ENCODE peak calls at places on chromosomes 12 and 14, in five cellular contexts. Y is neuronal stem cell, N is IMR-90, F is H9, V is H1. S is an unnamed sample.

GRCh38 chr12:53867216-53868012 is 71.2 kb upstream of the HOXC13 start:
- DNase-seq in Y (no peak), V (no peak), F (peak), N (no peak), S (peak)

GRCh38 chr12:80829767-80830166 is 108.0 kb downstream of the LIN7A start:
- DNase-seq in F (no peak), N (peak), Y (no peak), V (no peak), S (no peak)

GRCh38 chr14:49089078-49089477 is 497.1 kb downstream of the RPS29 start:
- DNase-seq in V (no peak), N (no peak), F (no peak), Y (no peak), S (no peak)

GRCh38 chr14:105013150-105013787 is 7.6 kb downstream of the CDCA4 start:
- DNase-seq in Y (no peak), V (no peak), F (no peak), N (peak), S (no peak)

GRCh38 chr14:74620497-74620921 is 8.5 kb upstream of the LTBP2 start:
- DNase-seq in V (no peak), Y (no peak), N (peak), F (no peak), S (peak)

GRCh38 chr14:32072701-32073100 is 4.4 kb upstream of the ARHGAP5 start:
- DNase-seq in F (no peak), N (no peak), Y (no peak), V (no peak), S (no peak)

GRCh38 chr14:32012062-32012461 is 65.0 kb upstream of the ARHGAP5 start:
- DNase-seq in V (no peak), Y (no peak), F (no peak), N (no peak), S (no peak)

GRCh38 chr14:75401356-75401755 is 26.5 kb upstream of the JDP2 start:
- DNase-seq in N (peak), F (peak), V (no peak), Y (peak), S (peak)

GRCh38 chr12:115640929-115641328 is 636.6 kb downstream of the MED13L start:
- DNase-seq in V (no peak), Y (no peak), F (no peak), N (peak), S (no peak)

GRCh38 chr12:65948320-65949008 is 124.2 kb downstream of the HMGA2 start:
- DNase-seq in N (peak), V (no peak), Y (no peak), F (no peak), S (peak)

GRCh38 chr12:90672081-90672480 is 282.9 kb downstream of the CCER1 start:
- DNase-seq in F (no peak), Y (no peak), N (no peak), V (no peak), S (no peak)

GRCh38 chr14:86796221-86797074 is 1196.5 kb downstream of the GALC start:
- DNase-seq in N (peak), Y (no peak), V (no peak), F (no peak), S (peak)

GRCh38 chr12:53324779-53325538 is 3.5 kb upstream of the AAAS start:
- DNase-seq in Y (peak), V (no peak), F (peak), N (peak), S (peak)

GRCh38 chr12:78418919-78419318 is 445.7 kb upstream of the SYT1 start:
- DNase-seq in N (no peak), F (no peak), V (no peak), Y (no peak), S (no peak)

GRCh38 chr14:79989990-79990389 is 221.3 kb downstream of the DIO2 start:
- DNase-seq in V (no peak), F (no peak), Y (no peak), N (no peak), S (no peak)

GRCh38 chr12:18400186-18400585 is 138.9 kb downstream of the PIK3C2G start:
- DNase-seq in F (no peak), Y (no peak), N (peak), V (no peak), S (no peak)

GRCh38 chr12:70815866-70816470 is 104.6 kb downstream of the PTPRR start:
- DNase-seq in F (no peak), N (no peak), V (no peak), Y (no peak), S (no peak)

GRCh38 chr14:92323031-92323915 is at the start of gene SLC24A4:
- DNase-seq in Y (peak), N (no peak), V (no peak), F (peak), S (peak)

GRCh38 chr14:21724115-21724973 is 50.7 kb upstream of the OR4E1 start:
- DNase-seq in N (no peak), Y (no peak), F (no peak), V (no peak), S (no peak)

GRCh38 chr12:94266390-94266789 is 118.0 kb downstream of the PLXNC1 start:
- DNase-seq in F (no peak), N (no peak), Y (no peak), V (no peak), S (no peak)

GRCh38 chr12:109835827-109836226 is 2.6 kb upstream of the TRPV4 start:
- DNase-seq in N (no peak), Y (no peak), V (no peak), F (no peak), S (no peak)

GRCh38 chr12:109831929-109832328 is 1.3 kb downstream of the TRPV4 start:
- DNase-seq in Y (no peak), N (no peak), V (no peak), F (no peak), S (no peak)

GRCh38 chr12:109832534-109833306 is 478 bp downstream of the TRPV4 start:
- DNase-seq in N (no peak), V (no peak), F (no peak), Y (no peak), S (no peak)

GRCh38 chr12:109831365-109831764 is 1.8 kb downstream of the TRPV4 start:
- DNase-seq in Y (no peak), N (no peak), F (no peak), V (no peak), S (no peak)

GRCh38 chr12:109833307-109834189 is at the start of gene TRPV4:
- DNase-seq in V (no peak), F (peak), Y (peak), N (peak), S (peak)
- H2AFZ ChIP-seq in V (peak), F (no peak), Y (peak), N (peak), S (no peak)

GRCh38 chr12:75938189-75938588 is 93.4 kb downstream of the PHLDA1 start:
- DNase-seq in N (no peak), V (no peak), F (no peak), Y (no peak), S (peak)

GRCh38 chr12:75935544-75936242 is 95.9 kb downstream of the PHLDA1 start:
- DNase-seq in F (no peak), V (no peak), N (no peak), Y (no peak), S (no peak)

GRCh38 chr12:75936525-75937450 is 94.8 kb downstream of the PHLDA1 start:
- DNase-seq in Y (no peak), F (no peak), V (no peak), N (no peak), S (no peak)

GRCh38 chr12:75943730-75944096 is 87.9 kb downstream of the PHLDA1 start:
- DNase-seq in Y (no peak), N (no peak), V (no peak), F (no peak), S (no peak)

DNA sequence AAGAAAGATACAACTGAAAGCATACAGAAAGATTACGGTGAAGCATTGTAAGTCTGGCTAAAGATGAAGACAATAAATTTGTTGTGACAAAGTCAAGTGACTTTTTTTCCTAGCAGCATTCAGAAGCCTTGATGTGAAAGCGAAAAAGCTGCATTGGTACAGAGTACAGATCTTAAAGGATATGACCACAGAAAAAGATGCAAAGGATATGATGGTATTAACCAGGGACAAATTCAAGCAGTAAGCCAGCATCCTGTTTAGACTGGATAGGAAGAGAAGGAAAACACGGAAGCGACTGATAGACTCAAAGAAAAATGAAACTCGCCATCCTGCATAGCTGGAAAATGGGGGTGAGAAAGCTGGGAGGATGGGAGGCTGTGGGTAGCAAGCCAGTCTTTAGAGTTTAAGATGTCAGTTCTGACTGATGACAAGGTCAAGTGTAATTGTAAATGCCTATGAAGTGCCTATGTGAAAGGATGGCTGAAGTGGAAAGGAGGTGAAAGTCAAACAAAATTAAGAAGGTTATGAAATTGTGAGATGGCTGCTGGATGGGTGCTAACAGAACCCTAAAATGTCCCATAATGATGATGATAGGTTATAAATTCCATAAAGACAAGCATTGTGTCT is 92.4 kb downstream of the PHLDA1 start:
- DNase-seq in N (peak), Y (no peak), V (no peak), F (no peak), S (peak)
- H2BK15ac ChIP-seq in N (peak), Y (no peak), V (no peak), F (no peak), S (no peak)

GRCh38 chr14:102140750-102141145 is 1.1 kb downstream of the WDR20 start:
- DNase-seq in V (no peak), Y (no peak), N (no peak), F (no peak), S (peak)
- H2AFZ ChIP-seq in V (no peak), Y (peak), N (peak), F (no peak), S (no peak)

DNA sequence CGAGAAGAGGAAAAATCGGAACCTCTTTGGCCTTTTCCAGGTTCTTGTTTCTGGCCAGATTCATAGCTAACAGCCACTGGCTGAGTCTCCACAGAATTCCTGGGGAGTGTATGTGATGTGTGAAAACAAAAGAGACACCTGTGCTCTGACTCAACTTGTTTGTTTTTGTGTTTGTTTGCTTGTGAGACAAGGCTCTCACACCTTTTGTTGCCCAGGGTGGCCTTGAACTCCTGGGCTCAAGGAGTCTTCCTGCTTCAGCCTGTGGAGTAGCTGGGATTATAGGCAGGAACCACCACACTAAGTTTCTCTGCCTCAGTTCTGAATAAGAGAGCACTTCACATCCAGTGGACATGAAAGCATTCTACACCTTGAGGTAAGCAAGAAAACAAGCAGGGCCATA is 22.7 kb downstream of the MFAP5 start:
- DNase-seq in F (no peak), Y (no peak), N (no peak), V (no peak), S (no peak)
- H2BK15ac ChIP-seq in F (no peak), Y (no peak), N (no peak), V (no peak), S (no peak)

DNA sequence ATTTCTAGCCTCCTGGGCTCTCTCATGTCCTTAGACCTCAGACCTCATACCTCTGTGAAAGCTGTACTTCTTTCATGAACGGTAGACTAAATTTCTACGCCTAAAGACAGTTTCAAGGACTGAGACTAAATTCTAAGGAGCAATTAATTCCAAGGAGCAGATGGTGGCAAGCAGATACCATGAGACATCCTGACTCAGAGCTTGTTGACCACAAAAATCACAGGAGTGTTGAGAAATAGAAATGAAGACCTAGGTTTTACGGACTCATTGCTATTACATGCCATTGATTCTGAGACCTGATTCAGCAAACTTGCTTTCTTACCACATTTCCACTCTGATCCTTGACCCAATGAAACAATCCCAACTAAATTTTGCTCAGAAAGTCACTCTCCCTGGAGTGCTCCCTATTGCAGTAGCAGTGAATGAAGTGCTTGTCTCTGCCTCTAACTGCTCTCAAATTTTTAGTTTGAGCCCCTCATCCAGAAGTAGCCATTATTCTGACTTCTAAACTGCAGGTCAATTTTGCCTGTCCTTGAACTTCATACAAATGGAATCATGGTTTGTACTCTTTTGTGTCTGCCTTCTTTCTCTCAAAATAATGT is 52.0 kb downstream of the PEX5 start:
- DNase-seq in V (no peak), Y (no peak), N (peak), F (no peak), S (peak)
- H2AFZ ChIP-seq in V (no peak), Y (no peak), N (no peak), F (no peak), S (peak)

GRCh38 chr12:120368789-120369475 is at the start of gene MSI1:
- DNase-seq in Y (no peak), F (no peak), N (no peak), V (no peak), S (no peak)

GRCh38 chr12:120367252-120367923 is 1.6 kb downstream of the MSI1 start:
- DNase-seq in Y (peak), N (no peak), F (peak), V (no peak), S (no peak)

GRCh38 chr12:120366884-120367251 is 2.1 kb downstream of the MSI1 start:
- DNase-seq in N (no peak), F (peak), V (no peak), Y (no peak), S (no peak)

GRCh38 chr12:120369476-120370342 is 745 bp upstream of the MSI1 start:
- DNase-seq in F (peak), N (no peak), V (no peak), Y (no peak), S (no peak)

DNA sequence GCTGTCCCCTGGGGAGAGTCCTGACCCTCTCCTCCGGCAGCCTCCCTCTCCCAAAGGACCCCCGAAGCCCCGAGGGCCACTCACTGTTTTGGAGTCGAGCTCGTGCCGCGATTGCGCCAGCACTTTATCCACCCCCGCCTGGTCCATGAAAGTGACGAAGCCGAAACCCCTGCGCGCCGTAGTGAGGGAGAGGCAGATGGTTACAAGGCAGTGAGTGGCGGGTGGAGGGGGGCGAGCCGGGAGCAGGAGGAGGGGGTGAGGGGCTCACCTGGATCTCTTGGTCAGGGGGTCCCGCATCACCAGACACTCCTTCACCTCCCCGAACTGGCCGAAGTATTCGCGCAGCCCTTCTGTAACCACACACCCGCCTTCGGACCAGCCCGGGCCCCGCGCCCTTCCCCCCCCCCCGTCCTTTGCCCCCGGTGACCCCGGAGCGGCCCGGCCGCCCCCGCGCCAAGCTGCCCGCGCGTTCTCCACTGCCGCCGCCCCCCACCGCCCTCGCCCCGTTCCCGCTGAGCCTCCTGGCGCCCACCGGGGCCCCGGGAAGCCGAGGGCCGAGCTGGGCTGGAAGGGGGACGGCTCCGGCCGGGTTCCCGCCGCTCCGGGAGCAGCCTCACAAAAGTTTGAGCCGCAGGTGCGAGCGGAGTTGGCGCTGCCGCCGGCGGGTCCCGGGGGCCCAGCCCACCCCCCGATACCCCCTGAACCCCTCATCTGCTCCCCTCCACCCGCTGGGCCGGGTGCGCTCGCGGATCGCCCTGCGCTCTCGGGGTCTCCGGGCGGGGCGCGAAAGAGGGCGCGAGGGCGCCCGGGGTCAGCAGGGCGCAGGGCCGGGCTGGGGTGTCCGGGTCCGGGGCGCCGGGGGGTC is 808 bp downstream of the MSI1 start:
- DNase-seq in N (no peak), V (no peak), F (peak), Y (no peak), S (no peak)
- H2BK15ac ChIP-seq in N (no peak), V (peak), F (no peak), Y (peak), S (no peak)

S was measured in mesenchymal stem cell.